ENCODE peak calls at places on chromosome 13, in seven cellular contexts. One of them, this sample, is unnamed.

GRCh38 chr13:56736966-56737365 is 403.8 kb upstream of the PRR20A start:
- DNase-seq in astrocyte of the cerebellum: no peak
- DNase-seq in cardiac muscle cell: no peak
- DNase-seq in upper lobe of right lung: no peak
- DNase-seq in CD8-positive, alpha-beta T cell: no peak
- DNase-seq in HCT116: no peak
- DNase-seq in skeletal muscle cell: no peak
- DNase-seq in this sample: no peak

GRCh38 chr13:25177012-25177411 is 4.9 kb upstream of the AMER2 start:
- DNase-seq in astrocyte of the cerebellum: no peak
- DNase-seq in cardiac muscle cell: no peak
- DNase-seq in upper lobe of right lung: no peak
- DNase-seq in CD8-positive, alpha-beta T cell: no peak
- DNase-seq in HCT116: no peak
- DNase-seq in skeletal muscle cell: no peak
- DNase-seq in this sample: no peak

GRCh38 chr13:30142502-30143211 is 164.7 kb downstream of the KATNAL1 start:
- DNase-seq in astrocyte of the cerebellum: peak
- DNase-seq in cardiac muscle cell: peak
- DNase-seq in upper lobe of right lung: no peak
- DNase-seq in CD8-positive, alpha-beta T cell: no peak
- DNase-seq in HCT116: peak
- DNase-seq in skeletal muscle cell: peak
- DNase-seq in this sample: peak

GRCh38 chr13:84126671-84127171 is 244.4 kb upstream of the SLITRK1 start:
- DNase-seq in astrocyte of the cerebellum: no peak
- DNase-seq in cardiac muscle cell: no peak
- DNase-seq in upper lobe of right lung: no peak
- DNase-seq in CD8-positive, alpha-beta T cell: no peak
- DNase-seq in HCT116: no peak
- DNase-seq in skeletal muscle cell: peak
- DNase-seq in this sample: no peak

GRCh38 chr13:109755551-109755950 is 30.8 kb downstream of the IRS2 start:
- DNase-seq in astrocyte of the cerebellum: no peak
- DNase-seq in cardiac muscle cell: no peak
- DNase-seq in upper lobe of right lung: no peak
- DNase-seq in CD8-positive, alpha-beta T cell: no peak
- DNase-seq in HCT116: no peak
- DNase-seq in skeletal muscle cell: no peak
- DNase-seq in this sample: no peak

GRCh38 chr13:42885325-42885724 is 103.9 kb downstream of the FAM216B start:
- DNase-seq in astrocyte of the cerebellum: no peak
- DNase-seq in cardiac muscle cell: peak
- DNase-seq in upper lobe of right lung: no peak
- DNase-seq in CD8-positive, alpha-beta T cell: no peak
- DNase-seq in HCT116: no peak
- DNase-seq in skeletal muscle cell: no peak
- DNase-seq in this sample: no peak

GRCh38 chr13:111253334-111253872 is 67.0 kb upstream of the TEX29 start:
- DNase-seq in astrocyte of the cerebellum: no peak
- DNase-seq in cardiac muscle cell: peak
- DNase-seq in upper lobe of right lung: no peak
- DNase-seq in CD8-positive, alpha-beta T cell: no peak
- DNase-seq in HCT116: no peak
- DNase-seq in skeletal muscle cell: no peak
- DNase-seq in this sample: no peak

GRCh38 chr13:107799001-107799400 is 416.3 kb downstream of the LIG4 start:
- DNase-seq in astrocyte of the cerebellum: no peak
- DNase-seq in cardiac muscle cell: peak
- DNase-seq in upper lobe of right lung: no peak
- DNase-seq in CD8-positive, alpha-beta T cell: no peak
- DNase-seq in HCT116: no peak
- DNase-seq in skeletal muscle cell: peak
- DNase-seq in this sample: no peak

GRCh38 chr13:90591927-90592268 is 755.6 kb upstream of the MIR17HG start:
- DNase-seq in astrocyte of the cerebellum: no peak
- DNase-seq in cardiac muscle cell: no peak
- DNase-seq in upper lobe of right lung: no peak
- DNase-seq in CD8-positive, alpha-beta T cell: no peak
- DNase-seq in HCT116: no peak
- DNase-seq in skeletal muscle cell: no peak
- DNase-seq in this sample: no peak

GRCh38 chr13:73059460-73060250 is 850 bp downstream of the KLF5 start:
- DNase-seq in astrocyte of the cerebellum: no peak
- DNase-seq in cardiac muscle cell: no peak
- DNase-seq in upper lobe of right lung: peak
- DNase-seq in CD8-positive, alpha-beta T cell: peak
- DNase-seq in HCT116: no peak
- DNase-seq in skeletal muscle cell: no peak
- DNase-seq in this sample: no peak

GRCh38 chr13:33870046-33870668 is 52.2 kb downstream of the RFC3 start:
- DNase-seq in astrocyte of the cerebellum: no peak
- DNase-seq in cardiac muscle cell: no peak
- DNase-seq in upper lobe of right lung: no peak
- DNase-seq in CD8-positive, alpha-beta T cell: no peak
- DNase-seq in HCT116: no peak
- DNase-seq in skeletal muscle cell: no peak
- DNase-seq in this sample: no peak

GRCh38 chr13:45219123-45219891 is 18.5 kb upstream of the KCTD4 start:
- DNase-seq in astrocyte of the cerebellum: no peak
- DNase-seq in cardiac muscle cell: no peak
- DNase-seq in upper lobe of right lung: no peak
- DNase-seq in CD8-positive, alpha-beta T cell: no peak
- DNase-seq in HCT116: no peak
- DNase-seq in skeletal muscle cell: no peak
- DNase-seq in this sample: no peak

GRCh38 chr13:53060840-53061485 is 32.4 kb downstream of the OLFM4 start:
- DNase-seq in astrocyte of the cerebellum: no peak
- DNase-seq in cardiac muscle cell: no peak
- DNase-seq in upper lobe of right lung: no peak
- DNase-seq in CD8-positive, alpha-beta T cell: no peak
- DNase-seq in HCT116: no peak
- DNase-seq in skeletal muscle cell: no peak
- DNase-seq in this sample: no peak

DNA sequence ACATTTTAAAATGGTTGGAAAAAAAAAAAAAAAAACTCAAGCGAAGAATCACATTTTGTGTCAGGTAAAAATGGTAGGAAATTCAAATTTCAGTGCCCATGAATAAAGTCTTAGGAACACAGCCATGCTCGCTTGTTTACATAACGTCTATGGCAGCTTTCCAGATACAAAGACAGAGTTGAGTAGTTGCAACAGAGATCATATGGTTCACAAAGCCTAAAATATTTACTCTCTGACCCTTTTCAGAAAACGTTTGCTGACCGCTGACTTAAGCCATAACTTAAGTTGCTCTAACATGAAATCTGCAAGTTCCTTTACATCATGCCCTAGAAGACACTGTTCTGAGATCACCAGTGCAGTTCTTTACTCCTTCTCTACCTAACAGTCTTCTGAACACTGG is 166.4 kb downstream of the DCLK1 start:
- DNase-seq in astrocyte of the cerebellum: no peak
- DNase-seq in cardiac muscle cell: peak
- DNase-seq in upper lobe of right lung: no peak
- DNase-seq in CD8-positive, alpha-beta T cell: no peak
- DNase-seq in HCT116: no peak
- DNase-seq in skeletal muscle cell: peak
- DNase-seq in this sample: no peak
- H3K4me3 ChIP-seq in astrocyte of the cerebellum: no peak
- H3K4me3 ChIP-seq in cardiac muscle cell: no peak
- H3K4me3 ChIP-seq in upper lobe of right lung: no peak
- H3K4me3 ChIP-seq in CD8-positive, alpha-beta T cell: no peak
- H3K4me3 ChIP-seq in HCT116: no peak
- H3K4me3 ChIP-seq in skeletal muscle cell: no peak
- H3K4me3 ChIP-seq in this sample: no peak

GRCh38 chr13:20394506-20394905 is 131.2 kb downstream of the CRYL1 start:
- DNase-seq in astrocyte of the cerebellum: no peak
- DNase-seq in cardiac muscle cell: no peak
- DNase-seq in upper lobe of right lung: no peak
- DNase-seq in CD8-positive, alpha-beta T cell: no peak
- DNase-seq in HCT116: no peak
- DNase-seq in skeletal muscle cell: no peak
- DNase-seq in this sample: no peak

GRCh38 chr13:20390526-20391175 is 135.0 kb downstream of the CRYL1 start:
- DNase-seq in astrocyte of the cerebellum: no peak
- DNase-seq in cardiac muscle cell: peak
- DNase-seq in upper lobe of right lung: no peak
- DNase-seq in CD8-positive, alpha-beta T cell: no peak
- DNase-seq in HCT116: no peak
- DNase-seq in skeletal muscle cell: no peak
- DNase-seq in this sample: no peak

GRCh38 chr13:20391597-20392452 is 133.8 kb downstream of the CRYL1 start:
- DNase-seq in astrocyte of the cerebellum: no peak
- DNase-seq in cardiac muscle cell: no peak
- DNase-seq in upper lobe of right lung: no peak
- DNase-seq in CD8-positive, alpha-beta T cell: no peak
- DNase-seq in HCT116: no peak
- DNase-seq in skeletal muscle cell: no peak
- DNase-seq in this sample: no peak

GRCh38 chr13:20393273-20394235 is 132.1 kb downstream of the CRYL1 start:
- DNase-seq in astrocyte of the cerebellum: no peak
- DNase-seq in cardiac muscle cell: no peak
- DNase-seq in upper lobe of right lung: no peak
- DNase-seq in CD8-positive, alpha-beta T cell: no peak
- DNase-seq in HCT116: no peak
- DNase-seq in skeletal muscle cell: no peak
- DNase-seq in this sample: no peak

GRCh38 chr13:20392530-20392929 is 133.1 kb downstream of the CRYL1 start:
- DNase-seq in astrocyte of the cerebellum: no peak
- DNase-seq in cardiac muscle cell: no peak
- DNase-seq in upper lobe of right lung: no peak
- DNase-seq in CD8-positive, alpha-beta T cell: no peak
- DNase-seq in HCT116: no peak
- DNase-seq in skeletal muscle cell: no peak
- DNase-seq in this sample: no peak
- H3K4me3 ChIP-seq in astrocyte of the cerebellum: no peak
- H3K4me3 ChIP-seq in cardiac muscle cell: no peak
- H3K4me3 ChIP-seq in upper lobe of right lung: no peak
- H3K4me3 ChIP-seq in CD8-positive, alpha-beta T cell: no peak
- H3K4me3 ChIP-seq in HCT116: no peak
- H3K4me3 ChIP-seq in skeletal muscle cell: no peak
- H3K4me3 ChIP-seq in this sample: no peak

GRCh38 chr13:95150555-95150954 is 150.7 kb downstream of the ABCC4 start:
- DNase-seq in astrocyte of the cerebellum: no peak
- DNase-seq in cardiac muscle cell: no peak
- DNase-seq in upper lobe of right lung: no peak
- DNase-seq in CD8-positive, alpha-beta T cell: no peak
- DNase-seq in HCT116: no peak
- DNase-seq in skeletal muscle cell: no peak
- DNase-seq in this sample: no peak
- H3K4me3 ChIP-seq in astrocyte of the cerebellum: no peak
- H3K4me3 ChIP-seq in cardiac muscle cell: no peak
- H3K4me3 ChIP-seq in upper lobe of right lung: no peak
- H3K4me3 ChIP-seq in CD8-positive, alpha-beta T cell: no peak
- H3K4me3 ChIP-seq in HCT116: no peak
- H3K4me3 ChIP-seq in skeletal muscle cell: no peak
- H3K4me3 ChIP-seq in this sample: no peak

GRCh38 chr13:79898202-79898826 is 417.4 kb downstream of the NDFIP2 start:
- DNase-seq in astrocyte of the cerebellum: no peak
- DNase-seq in cardiac muscle cell: no peak
- DNase-seq in upper lobe of right lung: no peak
- DNase-seq in CD8-positive, alpha-beta T cell: no peak
- DNase-seq in HCT116: no peak
- DNase-seq in skeletal muscle cell: no peak
- DNase-seq in this sample: no peak

GRCh38 chr13:79904581-79904980 is 423.6 kb downstream of the NDFIP2 start:
- DNase-seq in astrocyte of the cerebellum: no peak
- DNase-seq in cardiac muscle cell: no peak
- DNase-seq in upper lobe of right lung: no peak
- DNase-seq in CD8-positive, alpha-beta T cell: no peak
- DNase-seq in HCT116: no peak
- DNase-seq in skeletal muscle cell: no peak
- DNase-seq in this sample: no peak

GRCh38 chr13:79901336-79901735 is 420.4 kb downstream of the NDFIP2 start:
- DNase-seq in astrocyte of the cerebellum: no peak
- DNase-seq in cardiac muscle cell: peak
- DNase-seq in upper lobe of right lung: no peak
- DNase-seq in CD8-positive, alpha-beta T cell: no peak
- DNase-seq in HCT116: no peak
- DNase-seq in skeletal muscle cell: no peak
- DNase-seq in this sample: no peak

GRCh38 chr13:79898996-79899395 is 418.0 kb downstream of the NDFIP2 start:
- DNase-seq in astrocyte of the cerebellum: no peak
- DNase-seq in cardiac muscle cell: no peak
- DNase-seq in upper lobe of right lung: no peak
- DNase-seq in CD8-positive, alpha-beta T cell: no peak
- DNase-seq in HCT116: no peak
- DNase-seq in skeletal muscle cell: no peak
- DNase-seq in this sample: no peak

GRCh38 chr13:79900356-79900755 is 419.4 kb downstream of the NDFIP2 start:
- DNase-seq in astrocyte of the cerebellum: no peak
- DNase-seq in cardiac muscle cell: no peak
- DNase-seq in upper lobe of right lung: no peak
- DNase-seq in CD8-positive, alpha-beta T cell: no peak
- DNase-seq in HCT116: no peak
- DNase-seq in skeletal muscle cell: no peak
- DNase-seq in this sample: no peak
- H3K4me3 ChIP-seq in astrocyte of the cerebellum: no peak
- H3K4me3 ChIP-seq in cardiac muscle cell: no peak
- H3K4me3 ChIP-seq in upper lobe of right lung: no peak
- H3K4me3 ChIP-seq in CD8-positive, alpha-beta T cell: no peak
- H3K4me3 ChIP-seq in HCT116: no peak
- H3K4me3 ChIP-seq in skeletal muscle cell: no peak
- H3K4me3 ChIP-seq in this sample: no peak

This sample was measured in BJ.